ENCODE peak calls at places on chromosomes 16 and 17, in nine cellular contexts. T is stimulated activated CD8-positive, alpha-beta memory T cell treated with anti-CD3 and anti-CD28 coated beads, Interleukin-2, amount 100 ng/mL, for 48 hours; G is breast epithelium; I is HS-5; Q is OCI-LY7; S is gastrocnemius medialis; N is AG04450; U is lung microvascular endothelial cell; F is BE2C. Z is an unnamed sample.

GRCh38 chr17:40004712-40005111 is 10.5 kb upstream of the CSF3 start:
- DNase-seq in T (no peak), G (no peak), I (no peak), Q (no peak), S (no peak), N (no peak), U (no peak), F (no peak), Z (no peak)

GRCh38 chr17:27751166-27751565 is 49.2 kb downstream of the NOS2 start:
- DNase-seq in T (no peak), G (no peak), I (no peak), Q (no peak), S (no peak), N (no peak), U (no peak), F (no peak), Z (peak)

GRCh38 chr17:21239680-21240374 is 13.4 kb downstream of the NATD1 start:
- DNase-seq in T (no peak), G (no peak), I (no peak), Q (peak), S (no peak), N (no peak), U (peak), F (no peak), Z (no peak)

GRCh38 chr16:69553332-69553731 is 12.4 kb upstream of the NFAT5 start:
- DNase-seq in T (no peak), G (no peak), I (no peak), Q (no peak), S (no peak), N (no peak), U (no peak), F (no peak), Z (no peak)

GRCh38 chr17:9217151-9218067 is 196.1 kb downstream of the NTN1 start:
- DNase-seq in T (no peak), G (no peak), I (peak), Q (no peak), S (no peak), N (peak), U (peak), F (no peak), Z (no peak)

GRCh38 chr17:17785407-17785806 is 51.4 kb downstream of the SREBF1 start:
- DNase-seq in T (no peak), G (no peak), I (no peak), Q (no peak), S (no peak), N (no peak), U (no peak), F (no peak), Z (peak)

GRCh38 chr17:59512844-59513383 is 52.5 kb upstream of the DHX40 start:
- DNase-seq in T (no peak), G (no peak), I (no peak), Q (no peak), S (no peak), N (no peak), U (no peak), F (no peak), Z (no peak)

GRCh38 chr17:82963104-82963950 is 116.1 kb upstream of the METRNL start:
- DNase-seq in T (peak), G (peak), I (no peak), Q (peak), S (peak), N (peak), U (peak), F (peak), Z (peak)

GRCh38 chr17:74126179-74126900 is 77.1 kb upstream of the RPL38 start:
- DNase-seq in T (no peak), G (no peak), I (no peak), Q (no peak), S (no peak), N (no peak), U (no peak), F (no peak), Z (no peak)

GRCh38 chr16:53619247-53619646 is 84.4 kb downstream of the RPGRIP1L start:
- DNase-seq in T (no peak), G (no peak), I (no peak), Q (no peak), S (no peak), N (no peak), U (no peak), F (no peak), Z (no peak)

GRCh38 chr16:27333549-27333948 is 19.8 kb downstream of the IL4R start:
- DNase-seq in T (no peak), G (no peak), I (no peak), Q (no peak), S (no peak), N (no peak), U (no peak), F (no peak), Z (no peak)

GRCh38 chr17:263773-264172 is 82.3 kb upstream of the DOC2B start:
- DNase-seq in T (no peak), G (peak), I (no peak), Q (no peak), S (no peak), N (no peak), U (no peak), F (no peak), Z (peak)

GRCh38 chr17:20206591-20206990 is 197.4 kb downstream of the SPECC1 start:
- DNase-seq in T (no peak), G (no peak), I (peak), Q (no peak), S (no peak), N (peak), U (peak), F (no peak), Z (no peak)

GRCh38 chr17:5516060-5516792 is 29.9 kb downstream of the MIS12 start:
- DNase-seq in T (no peak), G (no peak), I (peak), Q (no peak), S (no peak), N (peak), U (peak), F (no peak), Z (no peak)

GRCh38 chr16:4176794-4177438 is 60.7 kb upstream of the ADCY9 start:
- DNase-seq in T (no peak), G (no peak), I (peak), Q (peak), S (no peak), N (no peak), U (peak), F (peak), Z (no peak)

GRCh38 chr17:75774471-75774987 is 9.5 kb upstream of the GALK1 start:
- DNase-seq in T (no peak), G (no peak), I (no peak), Q (no peak), S (no peak), N (no peak), U (no peak), F (no peak), Z (peak)

GRCh38 chr16:22739077-22739476 is 74.9 kb upstream of the HS3ST2 start:
- DNase-seq in T (no peak), G (no peak), I (no peak), Q (peak), S (peak), N (no peak), U (no peak), F (no peak), Z (no peak)

GRCh38 chr17:40726919-40727318 is 23.4 kb upstream of the KRT24 start:
- DNase-seq in T (no peak), G (no peak), I (no peak), Q (peak), S (no peak), N (no peak), U (peak), F (no peak), Z (no peak)

GRCh38 chr16:65386707-65387106 is 264.8 kb upstream of the CDH11 start:
- DNase-seq in T (no peak), G (no peak), I (no peak), Q (no peak), S (no peak), N (no peak), U (no peak), F (no peak), Z (no peak)

GRCh38 chr16:57091200-57091989 is 988 bp upstream of the CPNE2 start:
- DNase-seq in T (no peak), G (no peak), I (no peak), Q (no peak), S (no peak), N (no peak), U (peak), F (peak), Z (peak)

GRCh38 chr16:4239020-4239419 is 2.9 kb downstream of the SRL start:
- DNase-seq in T (no peak), G (no peak), I (no peak), Q (no peak), S (no peak), N (no peak), U (no peak), F (no peak), Z (no peak)

GRCh38 chr17:42672038-42672437 is 4.8 kb downstream of the PLEKHH3 start:
- DNase-seq in T (no peak), G (no peak), I (no peak), Q (no peak), S (no peak), N (no peak), U (no peak), F (no peak), Z (no peak)

GRCh38 chr16:22027633-22028032 is 19.7 kb downstream of the MOSMO start:
- DNase-seq in T (no peak), G (no peak), I (no peak), Q (peak), S (no peak), N (no peak), U (no peak), F (no peak), Z (no peak)